ENCODE peak calls at places on chromosome 13, in ten cellular contexts. V is IMR-90, P is HTR-8/SVneo, X is NCI-H1436 treated with DMSO at 0.1 percent for 48 hours, W is hepatic stellate cell, R is NCI-H2029, S is retinal pigment epithelial cell, T is fibroblast of the conjunctiva, I is HepG2, G is GM12864. U is an unnamed sample.

GRCh38 chr13:98672947-98673545 is 79.4 kb downstream of the SLC15A1 start:
- DNase-seq in V (peak; percentile 75), P (peak; percentile 58), X (peak; percentile 2), W (peak; percentile 81), R (peak; percentile 26), S (peak; percentile 30), T (peak; percentile 62), I (peak; percentile 81), G (peak; percentile 35), U (peak; percentile 70)

GRCh38 chr13:36323951-36324566 is 22.1 kb downstream of the SPART start:
- DNase-seq in V (peak; percentile 52), P (no peak), X (no peak), W (peak; percentile 15), R (no peak), S (no peak), T (no peak), I (peak; percentile 29), G (no peak), U (no peak)

GRCh38 chr13:48969685-48970084 is 6.0 kb upstream of the FNDC3A start:
- DNase-seq in V (no peak), P (no peak), X (no peak), W (no peak), R (no peak), S (no peak), T (no peak), I (no peak), G (no peak), U (no peak)

GRCh38 chr13:63094717-63095116 is 1679.1 kb upstream of the PCDH20 start:
- DNase-seq in V (no peak), P (no peak), X (no peak), W (no peak), R (no peak), S (no peak), T (no peak), I (no peak), G (no peak), U (no peak)

GRCh38 chr13:51838235-51838846 is 6.6 kb downstream of the TMEM272 start:
- DNase-seq in V (peak; percentile 65), P (no peak), X (no peak), W (peak; percentile 22), R (no peak), S (peak; percentile 25), T (no peak), I (no peak), G (no peak), U (peak; percentile 32)

GRCh38 chr13:100646030-100646673 is 28.4 kb downstream of the TMTC4 start:
- DNase-seq in V (peak; percentile 31), P (peak; percentile 10), X (no peak), W (peak; percentile 25), R (no peak), S (no peak), T (no peak), I (peak; percentile 28), G (no peak), U (no peak)

GRCh38 chr13:36382030-36382429 is 35.8 kb upstream of the SPART start:
- DNase-seq in V (no peak), P (no peak), X (no peak), W (no peak), R (no peak), S (no peak), T (no peak), I (no peak), G (no peak), U (no peak)

GRCh38 chr13:113648218-113648615 is 9.8 kb downstream of the ATP4B start:
- DNase-seq in V (no peak), P (no peak), X (no peak), W (no peak), R (no peak), S (no peak), T (no peak), I (no peak), G (no peak), U (no peak)

GRCh38 chr13:113810640-113811039 is 51.6 kb downstream of the TMEM255B start:
- DNase-seq in V (no peak), P (no peak), X (no peak), W (no peak), R (no peak), S (no peak), T (no peak), I (no peak), G (no peak), U (no peak)

GRCh38 chr13:41854758-41855157 is 106.2 kb downstream of the VWA8 start:
- DNase-seq in V (peak; percentile 54), P (no peak), X (no peak), W (no peak), R (no peak), S (no peak), T (no peak), I (no peak), G (no peak), U (no peak)

GRCh38 chr13:51324714-51325440 is 14.6 kb upstream of the SERPINE3 start:
- DNase-seq in V (no peak), P (no peak), X (no peak), W (no peak), R (no peak), S (no peak), T (no peak), I (no peak), G (no peak), U (peak; percentile 40)

GRCh38 chr13:41563501-41564001 is 106.2 kb downstream of the RGCC start:
- DNase-seq in V (peak; percentile 50), P (no peak), X (no peak), W (no peak), R (no peak), S (no peak), T (peak; percentile 20), I (peak; percentile 57), G (no peak), U (no peak)

GRCh38 chr13:50990540-50991506 is 81.2 kb downstream of the RNASEH2B start:
- DNase-seq in V (peak; percentile 69), P (no peak), X (no peak), W (peak; percentile 67), R (no peak), S (peak; percentile 46), T (peak; percentile 31), I (no peak), G (no peak), U (no peak)

GRCh38 chr13:80214521-80214941 is 126.4 kb downstream of the SPRY2 start:
- DNase-seq in V (peak; percentile 59), P (no peak), X (no peak), W (no peak), R (no peak), S (no peak), T (peak; percentile 28), I (no peak), G (no peak), U (no peak)

GRCh38 chr13:44819245-44819644 is 170.0 kb downstream of the NUFIP1 start:
- DNase-seq in V (peak; percentile 95), P (peak; percentile 31), X (no peak), W (no peak), R (peak; percentile 74), S (peak; percentile 83), T (peak; percentile 35), I (peak; percentile 57), G (no peak), U (no peak)

GRCh38 chr13:26759907-26760834 is at the start of gene GPR12:
- DNase-seq in V (no peak), P (no peak), X (no peak), W (peak; percentile 13), R (no peak), S (no peak), T (no peak), I (no peak), G (no peak), U (no peak)

GRCh38 chr13:89969996-89970709 is 1377.3 kb upstream of the MIR17HG start:
- DNase-seq in V (no peak), P (no peak), X (no peak), W (no peak), R (no peak), S (no peak), T (no peak), I (no peak), G (no peak), U (no peak)

GRCh38 chr13:51946163-51946669 is 65.0 kb downstream of the ATP7B start:
- DNase-seq in V (no peak), P (no peak), X (no peak), W (no peak), R (no peak), S (no peak), T (no peak), I (no peak), G (no peak), U (no peak)

GRCh38 chr13:69857188-69857821 is 250.3 kb upstream of the ATXN8OS start:
- DNase-seq in V (peak; percentile 1), P (peak; percentile 2), X (peak; percentile 9), W (no peak), R (peak; percentile 3), S (no peak), T (peak; percentile 1), I (peak; percentile 52), G (peak; percentile 8), U (no peak)

GRCh38 chr13:35468195-35468594 is 8.3 kb downstream of the MAB21L1 start:
- DNase-seq in V (no peak), P (no peak), X (no peak), W (no peak), R (no peak), S (no peak), T (no peak), I (no peak), G (no peak), U (no peak)

GRCh38 chr13:99467764-99468163 is 33.5 kb upstream of the TM9SF2 start:
- DNase-seq in V (peak; percentile 77), P (no peak), X (no peak), W (peak; percentile 63), R (no peak), S (no peak), T (no peak), I (no peak), G (no peak), U (no peak)

GRCh38 chr13:34411177-34411576 is 530.9 kb upstream of the NBEA start:
- DNase-seq in V (no peak), P (no peak), X (no peak), W (no peak), R (no peak), S (no peak), T (no peak), I (no peak), G (no peak), U (no peak)

GRCh38 chr13:104310861-104311260 is 1244.6 kb upstream of the SLC10A2 start:
- DNase-seq in V (no peak), P (no peak), X (no peak), W (no peak), R (no peak), S (no peak), T (no peak), I (no peak), G (no peak), U (no peak)

GRCh38 chr13:31044658-31045620 is 112.5 kb downstream of the TEX26 start:
- DNase-seq in V (no peak), P (no peak), X (no peak), W (no peak), R (no peak), S (no peak), T (no peak), I (no peak), G (no peak), U (no peak)

GRCh38 chr13:85755123-85755522 is 44.1 kb downstream of the SLITRK6 start:
- DNase-seq in V (peak; percentile 1), P (no peak), X (no peak), W (no peak), R (no peak), S (no peak), T (no peak), I (no peak), G (no peak), U (no peak)

GRCh38 chr13:76812971-76813691 is 73.1 kb downstream of the KCTD12 start:
- DNase-seq in V (no peak), P (no peak), X (no peak), W (no peak), R (peak; percentile 40), S (no peak), T (peak; percentile 53), I (no peak), G (no peak), U (no peak)